ENCODE peak calls at places on chromosome 14, in seven cellular contexts. H is uterus, U is A549, F is testis, W is stomach, C is heart left ventricle, G is body of pancreas. L is an unnamed sample. For H3K4me1, the result is how much of the 10 kb centered on the place peaks cover.

GRCh38 chr14:72516936-72517408 is 376.9 kb downstream of the DPF3 start:
- DNase-seq in H (peak), U (peak), F (peak), W (peak), C (peak), G (peak), L (no peak)

GRCh38 chr14:53152909-53153701 is at the start of gene DDHD1:
- DNase-seq in H (peak), U (peak), F (peak), W (peak), C (peak), G (peak), L (peak)

GRCh38 chr14:73768107-73768506 is 53.9 kb upstream of the PNMA1 start:
- DNase-seq in H (no peak), U (no peak), F (no peak), W (no peak), C (no peak), G (no peak), L (no peak)

GRCh38 chr14:97603201-97603600 is 806.0 kb downstream of the VRK1 start:
- DNase-seq in H (no peak), U (no peak), F (no peak), W (no peak), C (no peak), G (no peak), L (no peak)

GRCh38 chr14:106694638-106695393 is 1168.4 kb downstream of the TMEM121 start:
- DNase-seq in H (no peak), U (peak), F (peak), W (no peak), C (no peak), G (no peak), L (no peak)

GRCh38 chr14:82447586-82447985 is 913.9 kb upstream of the SEL1L start:
- DNase-seq in H (no peak), U (no peak), F (no peak), W (no peak), C (no peak), G (no peak), L (no peak)

GRCh38 chr14:67619446-67620216 is at the start of gene ARG2:
- DNase-seq in H (peak), U (peak), F (peak), W (peak), C (peak), G (peak), L (peak)

GRCh38 chr14:38705220-38705619 is 397.8 kb downstream of the SEC23A start:
- DNase-seq in H (no peak), U (no peak), F (no peak), W (no peak), C (no peak), G (no peak), L (no peak)

GRCh38 chr14:80356413-80356812 is 145.1 kb upstream of the DIO2 start:
- DNase-seq in H (no peak), U (peak), F (peak), W (no peak), C (no peak), G (no peak), L (no peak)

GRCh38 chr14:54533100-54533499 is 23.4 kb downstream of the CGRRF1 start:
- DNase-seq in H (no peak), U (no peak), F (no peak), W (no peak), C (no peak), G (no peak), L (no peak)

GRCh38 chr14:65170768-65171251 is 68.5 kb upstream of the MAX start:
- DNase-seq in H (no peak), U (peak), F (peak), W (no peak), C (no peak), G (peak), L (no peak)

GRCh38 chr14:73591690-73592448 is at the start of gene ACOT4:
- DNase-seq in H (no peak), U (peak), F (peak), W (peak), C (no peak), G (peak), L (peak)

GRCh38 chr14:36713960-36714703 is 52.5 kb downstream of the PAX9 start:
- DNase-seq in H (no peak), U (no peak), F (no peak), W (no peak), C (no peak), G (no peak), L (no peak)

GRCh38 chr14:29911815-29912214 is 15.8 kb downstream of the PRKD1 start:
- DNase-seq in H (no peak), U (no peak), F (no peak), W (no peak), C (no peak), G (no peak), L (no peak)

GRCh38 chr14:38127784-38128183 is 79.9 kb upstream of the SSTR1 start:
- DNase-seq in H (no peak), U (no peak), F (no peak), W (no peak), C (no peak), G (no peak), L (no peak)

GRCh38 chr14:106044949-106045596 is 518.7 kb downstream of the TMEM121 start:
- DNase-seq in H (no peak), U (peak), F (peak), W (peak), C (no peak), G (peak), L (peak)

GRCh38 chr14:68539311-68539737 is 253.5 kb downstream of the ZFP36L1 start:
- DNase-seq in H (no peak), U (no peak), F (peak), W (no peak), C (no peak), G (no peak), L (no peak)

GRCh38 chr14:31449136-31449535 is 8.2 kb downstream of the DTD2 start:
- DNase-seq in H (no peak), U (no peak), F (no peak), W (no peak), C (no peak), G (no peak), L (no peak)

GRCh38 chr14:54364555-54365415 is 32.0 kb upstream of the CDKN3 start:
- DNase-seq in H (peak), U (no peak), F (no peak), W (no peak), C (peak), G (no peak), L (peak)

GRCh38 chr14:102586420-102587119 is 5.9 kb upstream of the RCOR1 start:
- DNase-seq in H (no peak), U (no peak), F (no peak), W (no peak), C (no peak), G (no peak), L (no peak)

GRCh38 chr14:34364201-34364600 is 97.8 kb downstream of the SPTSSA start:
- DNase-seq in H (no peak), U (no peak), F (no peak), W (no peak), C (no peak), G (no peak), L (no peak)

GRCh38 chr14:50726372-50727107 is 58.4 kb upstream of the SAV1 start:
- DNase-seq in H (no peak), U (no peak), F (no peak), W (no peak), C (no peak), G (no peak), L (no peak)

GRCh38 chr14:31339743-31340142 is 80.6 kb downstream of the HEATR5A start:
- DNase-seq in H (no peak), U (no peak), F (no peak), W (no peak), C (no peak), G (no peak), L (no peak)

GRCh38 chr14:26174395-26174794 is 423.4 kb downstream of the NOVA1 start:
- DNase-seq in H (no peak), U (no peak), F (no peak), W (no peak), C (no peak), G (no peak), L (no peak)

GRCh38 chr14:65336191-65336591 is 76.3 kb upstream of the FUT8 start:
- DNase-seq in H (no peak), U (no peak), F (no peak), W (no peak), C (no peak), G (no peak), L (no peak)

GRCh38 chr14:31261523-31261858 is 53.9 kb upstream of the HECTD1 start:
- DNase-seq in H (no peak), U (no peak), F (no peak), W (no peak), C (no peak), G (no peak), L (no peak)

GRCh38 chr14:74488788-74489397 is 4.2 kb downstream of the NPC2 start:
- DNase-seq in H (no peak), U (no peak), F (no peak), W (no peak), C (no peak), G (no peak), L (no peak)

GRCh38 chr14:90828642-90829487 is 12.6 kb upstream of the TTC7B start:
- DNase-seq in H (peak), U (no peak), F (no peak), W (peak), C (no peak), G (no peak), L (no peak)

GRCh38 chr14:50920482-50921225 is 23.6 kb downstream of the PYGL start:
- DNase-seq in H (no peak), U (peak), F (no peak), W (no peak), C (no peak), G (no peak), L (no peak)

GRCh38 chr14:73610692-73611091 is 1.6 kb upstream of the ACOT6 start:
- DNase-seq in H (no peak), U (no peak), F (peak), W (no peak), C (no peak), G (no peak), L (no peak)

GRCh38 chr14:99560946-99561683 is 42.9 kb downstream of the CCDC85C start:
- DNase-seq in H (no peak), U (no peak), F (peak), W (peak), C (peak), G (peak), L (peak)

GRCh38 chr14:75147423-75148071 is 20.7 kb upstream of the NEK9 start:
- DNase-seq in H (peak), U (peak), F (peak), W (peak), C (peak), G (peak), L (peak)

GRCh38 chr14:44701563-44702263 is 194.6 kb upstream of the FSCB start:
- DNase-seq in H (no peak), U (no peak), F (no peak), W (no peak), C (no peak), G (no peak), L (no peak)

GRCh38 chr14:22982477-22983245 is at the start of gene AJUBA:
- DNase-seq in H (peak), U (peak), F (peak), W (peak), C (peak), G (peak), L (peak)
- TF ChIP-seq POLR2A in H (no peak), U (peak), F (no peak), W (no peak), C (no peak), G (peak), L (peak)

DNA sequence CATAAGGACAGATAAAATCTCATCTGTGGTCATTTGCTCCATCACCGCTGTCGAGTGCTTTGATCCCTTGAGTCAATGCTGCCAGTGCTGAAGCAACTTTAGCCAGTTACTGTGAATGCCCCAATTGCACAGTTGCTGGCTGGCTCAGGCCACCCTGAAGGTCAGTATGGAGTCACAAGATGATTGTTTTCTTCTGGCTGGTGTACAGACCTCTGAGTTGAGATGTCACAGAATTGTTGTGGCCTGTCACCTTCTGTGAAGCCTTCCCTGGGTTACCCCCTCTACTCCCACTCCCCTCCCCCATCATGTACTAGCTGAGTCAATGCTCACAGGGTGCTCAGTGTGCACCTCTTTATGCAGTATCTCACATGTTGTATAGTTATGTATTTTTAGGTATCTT is 92.9 kb downstream of the PELI2 start:
- DNase-seq in H (no peak), U (no peak), F (no peak), W (no peak), C (no peak), G (no peak), L (no peak)
- H3K4me1 ChIP-seq in H (under half), U (under half), F (under half), W (under half), C (under half), G (half or more), L (under half)

DNA sequence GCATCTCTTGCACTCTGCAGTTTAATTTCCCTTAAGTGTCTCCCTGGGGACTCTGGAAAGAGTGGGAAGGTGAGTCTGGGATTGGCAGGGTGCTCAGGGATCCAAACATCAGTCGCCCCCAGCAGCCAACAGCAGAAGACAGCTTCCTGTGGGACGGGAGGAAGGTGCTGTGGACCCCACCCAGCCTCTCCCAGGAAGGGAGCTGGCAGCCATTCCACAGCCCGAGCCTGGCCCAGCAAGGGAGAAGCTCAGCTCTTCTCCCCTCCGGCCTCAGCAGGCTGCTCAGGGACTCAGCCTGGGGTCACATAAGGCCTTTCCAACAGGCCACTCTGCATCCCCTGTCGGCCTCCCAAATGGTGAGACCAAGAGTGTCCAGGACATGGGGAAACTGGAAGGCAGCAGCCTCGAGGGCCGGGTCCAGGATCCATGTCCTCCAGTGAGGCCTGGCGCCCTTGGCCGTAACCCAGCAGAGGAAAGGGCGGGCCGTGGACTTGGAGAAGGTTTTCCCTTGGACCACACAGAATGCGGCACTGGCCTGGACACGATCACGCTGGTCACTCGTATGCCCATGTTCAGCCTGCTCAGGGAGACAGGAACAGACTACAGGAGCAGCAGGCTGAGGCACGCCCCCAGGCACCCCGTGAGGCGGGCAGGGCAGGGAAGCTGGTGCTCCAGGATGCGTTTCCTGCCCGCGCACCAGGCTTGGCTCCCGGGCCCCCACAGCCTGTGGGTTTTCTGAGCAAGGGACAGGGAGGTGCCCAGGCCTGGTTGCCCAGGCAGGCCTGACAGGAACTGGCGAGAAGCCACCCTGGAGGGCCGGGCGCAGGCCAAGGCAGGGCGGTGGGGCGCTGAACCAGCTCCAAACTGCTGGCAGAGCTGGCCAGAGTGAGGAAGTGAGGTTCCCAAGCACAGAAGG is 3.5 kb downstream of the XRCC3 start:
- DNase-seq in H (peak), U (no peak), F (peak), W (peak), C (peak), G (no peak), L (no peak)
- TF ChIP-seq POLR2A in H (no peak), U (no peak), F (no peak), W (no peak), C (no peak), G (no peak), L (no peak)

GRCh38 chr14:93100570-93100969 is 15.2 kb downstream of the ITPK1 start:
- DNase-seq in H (no peak), U (no peak), F (no peak), W (no peak), C (no peak), G (no peak), L (no peak)
- H3K4me1 ChIP-seq in H (under half), U (under half), F (under half), W (under half), C (under half), G (under half), L (under half)

DNA sequence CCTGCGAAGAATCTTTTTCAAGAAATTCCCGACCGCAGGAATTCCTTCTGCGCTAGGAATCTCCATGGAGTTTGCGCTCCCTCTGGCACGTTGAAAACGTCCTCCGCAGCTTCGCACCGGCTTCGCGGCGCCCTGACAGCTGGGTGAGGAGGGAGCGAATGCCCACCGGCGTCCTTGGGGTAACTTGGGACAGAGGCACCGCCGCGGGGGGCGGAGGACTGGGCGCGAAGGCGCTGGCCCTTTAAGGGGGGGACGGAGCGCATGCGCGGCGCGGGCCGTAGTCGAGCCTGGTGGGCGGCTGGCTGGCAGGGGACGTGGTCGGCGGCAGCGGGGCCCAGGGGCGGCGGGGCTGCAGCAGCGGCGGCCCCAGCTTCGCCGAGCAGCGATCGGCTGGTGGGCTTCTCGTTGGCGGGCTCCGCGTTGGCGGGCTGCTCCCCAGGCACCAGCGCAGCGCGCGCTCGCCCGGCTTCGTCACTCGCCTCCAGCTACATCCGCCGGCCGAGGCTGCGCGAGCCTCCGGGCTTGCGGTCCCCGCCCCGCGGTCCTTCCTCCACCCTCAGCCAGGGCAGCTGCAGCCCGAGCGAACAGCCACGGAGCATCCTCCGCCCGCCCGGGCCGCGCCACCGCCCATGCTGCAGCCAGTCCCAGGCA is at the start of gene VASH1:
- DNase-seq in H (no peak), U (peak), F (peak), W (peak), C (peak), G (no peak), L (peak)
- TF ChIP-seq POLR2A in H (no peak), U (peak), F (no peak), W (no peak), C (peak), G (peak), L (peak)

DNA sequence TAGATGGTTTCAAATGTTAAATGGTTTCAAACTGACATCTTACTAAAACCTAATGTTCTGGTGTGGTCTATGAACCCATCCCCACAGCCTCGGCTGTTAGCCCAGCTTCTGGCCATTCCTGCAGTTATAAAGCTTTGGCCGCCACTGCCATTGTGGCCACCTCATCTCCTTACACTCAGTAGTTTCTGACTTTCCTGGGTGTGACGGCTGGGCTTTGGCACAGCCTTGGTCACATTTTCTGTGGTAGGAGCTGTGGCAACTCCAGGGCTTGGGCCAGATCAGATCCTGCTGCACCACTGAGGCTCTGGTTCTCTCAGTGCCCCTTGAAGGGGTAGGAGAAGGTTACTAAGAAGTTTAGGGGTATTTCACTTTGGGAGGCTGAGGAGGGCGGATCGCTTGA is 84.2 kb upstream of the STXBP6 start:
- DNase-seq in H (no peak), U (no peak), F (no peak), W (no peak), C (no peak), G (no peak), L (no peak)
- H3K4me1 ChIP-seq in H (under half), U (under half), F (under half), W (under half), C (under half), G (under half), L (under half)

DNA sequence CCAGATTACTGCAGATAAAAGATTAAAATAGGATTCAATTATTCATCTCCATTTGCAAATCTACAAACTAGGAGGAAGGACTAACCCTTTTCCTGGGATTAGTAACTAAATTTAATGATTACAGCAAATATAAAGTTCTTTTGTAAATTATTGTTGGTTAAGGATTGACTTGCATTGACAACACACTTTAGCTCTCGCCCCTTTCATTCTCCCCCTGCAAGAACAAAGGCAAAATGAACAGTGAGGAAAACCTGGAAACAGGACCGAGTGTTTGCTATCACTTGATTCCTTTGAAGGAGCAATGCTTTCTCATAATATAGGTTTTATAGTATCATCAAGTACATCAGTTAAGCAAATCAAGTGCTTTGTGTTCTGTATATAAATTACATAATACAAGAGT is 7.4 kb upstream of the COX16 start:
- DNase-seq in H (no peak), U (no peak), F (no peak), W (no peak), C (no peak), G (no peak), L (no peak)
- TF ChIP-seq POLR2A in H (no peak), U (no peak), F (no peak), W (no peak), C (no peak), G (no peak), L (no peak)

GRCh38 chr14:101516401-101516800 is 44.9 kb upstream of the DIO3 start:
- DNase-seq in H (no peak), U (no peak), F (no peak), W (no peak), C (no peak), G (no peak), L (no peak)

GRCh38 chr14:101520621-101521305 is 40.5 kb upstream of the DIO3 start:
- DNase-seq in H (peak), U (no peak), F (peak), W (no peak), C (no peak), G (peak), L (no peak)

GRCh38 chr14:101519090-101519489 is 42.2 kb upstream of the DIO3 start:
- DNase-seq in H (no peak), U (no peak), F (peak), W (no peak), C (no peak), G (no peak), L (no peak)

GRCh38 chr14:101521306-101521935 is 39.9 kb upstream of the DIO3 start:
- DNase-seq in H (peak), U (no peak), F (peak), W (no peak), C (no peak), G (no peak), L (no peak)

GRCh38 chr14:101518611-101519048 is 42.7 kb upstream of the DIO3 start:
- DNase-seq in H (peak), U (no peak), F (peak), W (no peak), C (no peak), G (peak), L (no peak)
- H3K4me1 ChIP-seq in H (under half), U (under half), F (under half), W (under half), C (under half), G (under half), L (under half)

GRCh38 chr14:96254696-96255095 is 1.3 kb upstream of the BDKRB1 start:
- DNase-seq in H (no peak), U (no peak), F (no peak), W (no peak), C (no peak), G (no peak), L (no peak)
- TF ChIP-seq POLR2A in H (no peak), U (no peak), F (no peak), W (no peak), C (no peak), G (no peak), L (no peak)

L was measured in right lobe of liver.